ENCODE peak calls at places on chromosome 17, in eight cellular contexts. Y is activated T-helper 1 cell treated with anti-CD3 and anti-CD28 coated beads, Interleukin-12 subunit alpha, Interleukin-12 subunit beta, Interleukin-2, Interleukin-4 antibody, amounts not matched to agents 30 ng/mL and 10 ng/mL and 1 ng/mL, durations not matched to agents 14 hours and 24 hours and 36 hours; E is iris pigment epithelial cell; C is ELR; P is transverse colon; B is stimulated activated effector memory CD8-positive, alpha-beta T cell treated with anti-CD3 and anti-CD28 coated beads, Interleukin-12 subunit alpha, Interleukin-12 subunit beta, amount 100 ng/mL, for 72 hours; A is activated CD8-positive, alpha-beta memory T cell treated with anti-CD3 and anti-CD28 coated beads, Interleukin-2, amount 50 U/mL, for 48 hours; W is T follicular helper cell. H is an unnamed sample.

GRCh38 chr17:413706-414440 is 61.3 kb upstream of the RPH3AL start:
- DNase-seq in Y (no peak), E (no peak), C (no peak), P (no peak), B (no peak), A (peak; percentile 59), W (no peak), H (no peak)

GRCh38 chr17:18362509-18363020 is 785 bp downstream of the SHMT1 start:
- DNase-seq in Y (no peak), E (peak; percentile 24), C (peak; percentile 42), P (peak; percentile 68), B (no peak), A (peak; percentile 62), W (no peak), H (peak; percentile 70)

GRCh38 chr17:69757794-69758430 is 317.1 kb upstream of the KCNJ16 start:
- DNase-seq in Y (no peak), E (peak; percentile 98), C (peak; percentile 92), P (no peak), B (no peak), A (no peak), W (no peak), H (no peak)

GRCh38 chr17:20242271-20242670 is 225.1 kb downstream of the LGALS9B start:
- DNase-seq in Y (no peak), E (no peak), C (no peak), P (no peak), B (no peak), A (no peak), W (no peak), H (no peak)

GRCh38 chr17:59893617-59894100 is 738 bp downstream of the RPS6KB1 start:
- DNase-seq in Y (no peak), E (peak; percentile 23), C (peak; percentile 51), P (no peak), B (no peak), A (no peak), W (no peak), H (peak; percentile 56)

GRCh38 chr17:48162946-48163506 is 55.5 kb downstream of the SNX11 start:
- DNase-seq in Y (no peak), E (peak; percentile 3), C (peak; percentile 25), P (peak; percentile 11), B (no peak), A (no peak), W (no peak), H (no peak)

GRCh38 chr17:57911834-57912673 is 43.2 kb downstream of the CUEDC1 start:
- DNase-seq in Y (no peak), E (no peak), C (no peak), P (peak; percentile 92), B (no peak), A (no peak), W (no peak), H (no peak)

GRCh38 chr17:9217151-9218067 is 196.1 kb downstream of the NTN1 start:
- DNase-seq in Y (no peak), E (peak; percentile 81), C (peak; percentile 53), P (no peak), B (no peak), A (no peak), W (no peak), H (no peak)

GRCh38 chr17:17840751-17841591 is 4.2 kb upstream of the SREBF1 start:
- DNase-seq in Y (no peak), E (peak; percentile 42), C (peak; percentile 46), P (no peak), B (peak; percentile 52), A (no peak), W (no peak), H (peak; percentile 33)

GRCh38 chr17:58040386-58040785 is 33.3 kb upstream of the SRSF1 start:
- DNase-seq in Y (no peak), E (no peak), C (no peak), P (no peak), B (no peak), A (no peak), W (no peak), H (no peak)

GRCh38 chr17:41054025-41054424 is 1.0 kb downstream of the KRTAP2-2 start:
- DNase-seq in Y (no peak), E (no peak), C (no peak), P (no peak), B (no peak), A (no peak), W (no peak), H (no peak)

GRCh38 chr17:41848788-41849187 is 11.2 kb downstream of the KLHL10 start:
- DNase-seq in Y (no peak), E (peak; percentile 28), C (no peak), P (no peak), B (no peak), A (no peak), W (no peak), H (no peak)

GRCh38 chr17:13704333-13704732 is 102.6 kb upstream of the HS3ST3A1 start:
- DNase-seq in Y (no peak), E (peak; percentile 61), C (peak; percentile 72), P (no peak), B (no peak), A (no peak), W (no peak), H (peak; percentile 7)

GRCh38 chr17:17892009-17892408 is 55.2 kb upstream of the SREBF1 start:
- DNase-seq in Y (no peak), E (no peak), C (no peak), P (no peak), B (no peak), A (no peak), W (no peak), H (no peak)

GRCh38 chr17:37405955-37406634 is 541 bp downstream of the ACACA start:
- DNase-seq in Y (no peak), E (peak; percentile 1), C (no peak), P (no peak), B (no peak), A (no peak), W (no peak), H (peak; percentile 38)

GRCh38 chr17:6623941-6624340 is 16.6 kb downstream of the KIAA0753 start:
- DNase-seq in Y (no peak), E (peak; percentile 47), C (peak; percentile 43), P (no peak), B (no peak), A (no peak), W (no peak), H (no peak)

GRCh38 chr17:82861393-82861775 is 21.6 kb upstream of the ZNF750 start:
- DNase-seq in Y (no peak), E (no peak), C (no peak), P (no peak), B (no peak), A (no peak), W (no peak), H (no peak)

GRCh38 chr17:66904760-66905637 is 59.5 kb upstream of the CACNG4 start:
- DNase-seq in Y (no peak), E (peak; percentile 71), C (peak; percentile 60), P (no peak), B (no peak), A (no peak), W (no peak), H (no peak)

GRCh38 chr17:74182041-74182783 is 21.3 kb upstream of the RPL38 start:
- DNase-seq in Y (no peak), E (no peak), C (no peak), P (no peak), B (no peak), A (no peak), W (no peak), H (no peak)

GRCh38 chr17:76940293-76940692 is 72.1 kb downstream of the MGAT5B start:
- DNase-seq in Y (no peak), E (no peak), C (no peak), P (no peak), B (no peak), A (no peak), W (no peak), H (no peak)

GRCh38 chr17:20280832-20281231 is 186.5 kb downstream of the LGALS9B start:
- DNase-seq in Y (no peak), E (no peak), C (no peak), P (no peak), B (no peak), A (no peak), W (no peak), H (no peak)

GRCh38 chr17:72466199-72466598 is 345.4 kb downstream of the SOX9 start:
- DNase-seq in Y (no peak), E (peak; percentile 75), C (peak; percentile 95), P (peak; percentile 65), B (no peak), A (no peak), W (no peak), H (no peak)

GRCh38 chr17:82013341-82013740 is 9.3 kb downstream of the CENPX start:
- DNase-seq in Y (no peak), E (no peak), C (no peak), P (no peak), B (no peak), A (no peak), W (no peak), H (no peak)

GRCh38 chr17:31919802-31920525 is 16.8 kb upstream of the SUZ12 start:
- DNase-seq in Y (no peak), E (peak; percentile 69), C (peak; percentile 47), P (no peak), B (no peak), A (no peak), W (no peak), H (no peak)

GRCh38 chr17:57650548-57650947 is 94.6 kb downstream of the CCDC182 start:
- DNase-seq in Y (no peak), E (no peak), C (no peak), P (no peak), B (no peak), A (no peak), W (no peak), H (no peak)

GRCh38 chr17:80842456-80843053 is 149.1 kb upstream of the CHMP6 start:
- DNase-seq in Y (no peak), E (no peak), C (no peak), P (no peak), B (no peak), A (no peak), W (no peak), H (no peak)

GRCh38 chr17:81476635-81477034 is 36.0 kb downstream of the ACTG1 start:
- DNase-seq in Y (no peak), E (no peak), C (no peak), P (no peak), B (no peak), A (no peak), W (no peak), H (no peak)

GRCh38 chr17:44314869-44315661 is 6.7 kb downstream of the RUNDC3A start:
- DNase-seq in Y (peak; percentile 39), E (peak; percentile 55), C (peak; percentile 51), P (peak; percentile 25), B (no peak), A (peak; percentile 74), W (no peak), H (no peak)

GRCh38 chr17:74326506-74326905 is 480 bp downstream of the KIF19 start:
- DNase-seq in Y (no peak), E (no peak), C (no peak), P (no peak), B (no peak), A (no peak), W (no peak), H (no peak)

GRCh38 chr17:4953461-4953961 is 2.6 kb downstream of the ENO3 start:
- DNase-seq in Y (no peak), E (peak; percentile 81), C (peak; percentile 75), P (no peak), B (no peak), A (no peak), W (no peak), H (no peak)

GRCh38 chr17:79192503-79193500 is 118.2 kb downstream of the ENGASE start:
- DNase-seq in Y (peak; percentile 6), E (peak; percentile 22), C (peak; percentile 41), P (no peak), B (no peak), A (peak; percentile 63), W (no peak), H (peak; percentile 37)

H was measured in RKO.